ENCODE peak calls at places on chromosome 2, in ten cellular contexts. M is GM03348; T is activated CD8-positive, alpha-beta T cell treated with anti-CD3 and anti-CD28 coated beads, Interleukin-2, amount 10 ng/mL, durations not matched to agents 7 days and 5 days; Q is NCI-H2029; U is T-helper 2 cell; G is endothelial cell; J is psoas muscle; R is astrocyte; Z is MCF 10A; B is GM18507. S is an unnamed sample.

GRCh38 chr2:109440507-109441156 is 173.1 kb downstream of the SEPTIN10 start:
- DNase-seq in M (no peak), T (no peak), Q (no peak), U (no peak), G (no peak), J (no peak), R (peak; percentile 24), Z (no peak), B (no peak), S (no peak)

GRCh38 chr2:188629890-188630483 is 338.3 kb downstream of the GULP1 start:
- DNase-seq in M (no peak), T (no peak), Q (no peak), U (no peak), G (no peak), J (no peak), R (peak; percentile 77), Z (peak; percentile 32), B (no peak), S (no peak)

GRCh38 chr2:190696792-190697398 is 48.0 kb downstream of the NAB1 start:
- DNase-seq in M (no peak), T (no peak), Q (no peak), U (no peak), G (no peak), J (no peak), R (no peak), Z (no peak), B (no peak), S (no peak)

GRCh38 chr2:194822657-194823056 is 834.4 kb upstream of the SLC39A10 start:
- DNase-seq in M (no peak), T (no peak), Q (no peak), U (no peak), G (no peak), J (no peak), R (no peak), Z (peak; percentile 2), B (no peak), S (no peak)

GRCh38 chr2:27627963-27628766 is 647 bp downstream of the CCDC121 start:
- DNase-seq in M (peak; percentile 46), T (no peak), Q (no peak), U (no peak), G (no peak), J (no peak), R (peak; percentile 99), Z (peak; percentile 86), B (no peak), S (no peak)

GRCh38 chr2:46774499-46775228 is 140.9 kb downstream of the MCFD2 start:
- DNase-seq in M (no peak), T (no peak), Q (no peak), U (no peak), G (no peak), J (no peak), R (peak; percentile 86), Z (no peak), B (no peak), S (no peak)

GRCh38 chr2:15964936-15965563 is 24.7 kb downstream of the MYCN start:
- DNase-seq in M (no peak), T (no peak), Q (no peak), U (no peak), G (no peak), J (no peak), R (no peak), Z (no peak), B (no peak), S (no peak)

GRCh38 chr2:113061896-113062770 is 3.1 kb downstream of the IL36RN start:
- DNase-seq in M (no peak), T (peak; percentile 13), Q (no peak), U (no peak), G (no peak), J (no peak), R (no peak), Z (no peak), B (no peak), S (peak; percentile 30)

GRCh38 chr2:208948073-208948472 is 475.8 kb upstream of the MAP2 start:
- DNase-seq in M (no peak), T (no peak), Q (no peak), U (no peak), G (no peak), J (no peak), R (no peak), Z (no peak), B (no peak), S (no peak)

GRCh38 chr2:127219716-127220090 is 396 bp downstream of the CYP27C1 start:
- DNase-seq in M (peak; percentile 60), T (no peak), Q (no peak), U (no peak), G (peak; percentile 62), J (peak; percentile 27), R (no peak), Z (no peak), B (no peak), S (no peak)

GRCh38 chr2:239164281-239164871 is 236.4 kb downstream of the HDAC4 start:
- DNase-seq in M (no peak), T (peak; percentile 66), Q (no peak), U (peak; percentile 44), G (no peak), J (peak; percentile 5), R (no peak), Z (no peak), B (no peak), S (no peak)

GRCh38 chr2:119465687-119466086 is 34.0 kb downstream of the TMEM37 start:
- DNase-seq in M (no peak), T (no peak), Q (no peak), U (no peak), G (no peak), J (no peak), R (no peak), Z (no peak), B (no peak), S (no peak)

GRCh38 chr2:199085201-199085750 is 372.5 kb downstream of the SATB2 start:
- DNase-seq in M (no peak), T (no peak), Q (no peak), U (no peak), G (no peak), J (no peak), R (peak; percentile 56), Z (peak; percentile 25), B (no peak), S (no peak)

GRCh38 chr2:4604767-4605166 is 901.4 kb downstream of the DCDC2C start:
- DNase-seq in M (no peak), T (no peak), Q (no peak), U (no peak), G (no peak), J (no peak), R (no peak), Z (no peak), B (no peak), S (no peak)

GRCh38 chr2:182366625-182367024 is 60.2 kb downstream of the PDE1A start:
- DNase-seq in M (peak; percentile 42), T (no peak), Q (no peak), U (no peak), G (no peak), J (peak; percentile 23), R (peak; percentile 36), Z (peak; percentile 86), B (no peak), S (no peak)

GRCh38 chr2:100281521-100282438 is 40.5 kb downstream of the LONRF2 start:
- DNase-seq in M (no peak), T (no peak), Q (no peak), U (no peak), G (no peak), J (no peak), R (peak; percentile 63), Z (no peak), B (no peak), S (peak; percentile 71)

GRCh38 chr2:231387904-231388724 is 7.4 kb upstream of the B3GNT7 start:
- DNase-seq in M (peak; percentile 56), T (no peak), Q (no peak), U (no peak), G (no peak), J (peak; percentile 49), R (peak; percentile 62), Z (peak; percentile 26), B (no peak), S (no peak)

GRCh38 chr2:135086222-135086621 is 34.1 kb downstream of the RAB3GAP1 start:
- DNase-seq in M (no peak), T (no peak), Q (no peak), U (no peak), G (no peak), J (no peak), R (no peak), Z (no peak), B (no peak), S (no peak)

GRCh38 chr2:231672617-231673347 is 35.5 kb upstream of the PTMA start:
- DNase-seq in M (peak; percentile 43), T (peak; percentile 42), Q (peak; percentile 88), U (no peak), G (peak; percentile 73), J (no peak), R (no peak), Z (peak; percentile 53), B (no peak), S (no peak)

GRCh38 chr2:174573621-174574081 is 24.0 kb downstream of the WIPF1 start:
- DNase-seq in M (no peak), T (no peak), Q (no peak), U (no peak), G (no peak), J (no peak), R (no peak), Z (peak; percentile 14), B (no peak), S (no peak)

GRCh38 chr2:223578846-223579245 is 23.3 kb downstream of the SCG2 start:
- DNase-seq in M (no peak), T (no peak), Q (no peak), U (no peak), G (no peak), J (no peak), R (no peak), Z (no peak), B (no peak), S (no peak)

GRCh38 chr2:238391042-238391441 is 35.7 kb upstream of the ASB1 start:
- DNase-seq in M (no peak), T (no peak), Q (no peak), U (no peak), G (no peak), J (no peak), R (no peak), Z (no peak), B (no peak), S (no peak)

GRCh38 chr2:227853765-227854271 is 17.6 kb upstream of the DAW1 start:
- DNase-seq in M (no peak), T (no peak), Q (peak; percentile 52), U (no peak), G (no peak), J (no peak), R (peak; percentile 66), Z (peak; percentile 51), B (no peak), S (no peak)

GRCh38 chr2:7191927-7192326 is 274.7 kb downstream of the RNF144A start:
- DNase-seq in M (peak; percentile 67), T (no peak), Q (no peak), U (no peak), G (no peak), J (no peak), R (peak; percentile 99), Z (peak; percentile 61), B (no peak), S (no peak)

GRCh38 chr2:96159084-96159830 is 14.0 kb upstream of the DUSP2 start:
- DNase-seq in M (no peak), T (no peak), Q (no peak), U (peak; percentile 41), G (no peak), J (no peak), R (no peak), Z (no peak), B (no peak), S (no peak)

GRCh38 chr2:212939777-212940531 is 211.5 kb downstream of the IKZF2 start:
- DNase-seq in M (no peak), T (no peak), Q (peak; percentile 95), U (no peak), G (no peak), J (no peak), R (no peak), Z (peak; percentile 54), B (no peak), S (no peak)

GRCh38 chr2:10408649-10409579 is 39.2 kb downstream of the ODC1 start:
- DNase-seq in M (peak; percentile 89), T (peak; percentile 87), Q (peak; percentile 85), U (peak; percentile 66), G (peak; percentile 83), J (peak; percentile 74), R (peak; percentile 48), Z (peak; percentile 90), B (peak; percentile 68), S (no peak)

GRCh38 chr2:186405847-186406246 is 80.2 kb upstream of the ZC3H15 start:
- DNase-seq in M (no peak), T (no peak), Q (no peak), U (no peak), G (no peak), J (no peak), R (no peak), Z (no peak), B (no peak), S (no peak)